ENCODE peak calls at places on chromosomes 6 and 20, in five cellular contexts. C is CD4-positive, alpha-beta T cell; H is AG04450; S is stimulated activated CD8-positive, alpha-beta memory T cell treated with anti-CD3 and anti-CD28 coated beads, Interleukin-2, amount 100 ng/mL, for 48 hours; L is SJSA1. M is an unnamed sample.

GRCh38 chr6:41257369-41258195 is 28.9 kb downstream of the TREM1 start:
- DNase-seq in H (no peak), C (no peak), S (no peak), L (no peak), M (peak; percentile 4)

GRCh38 chr20:63176448-63177133 is 39.3 kb downstream of the YTHDF1 start:
- DNase-seq in H (no peak), S (no peak), C (no peak), L (no peak), M (no peak)

GRCh38 chr6:22455378-22455777 is 114.0 kb upstream of the HDGFL1 start:
- DNase-seq in C (no peak), L (no peak), S (no peak), H (no peak), M (no peak)

GRCh38 chr6:125918681-125919566 is 37.6 kb upstream of the HINT3 start:
- DNase-seq in C (peak; percentile 9), L (no peak), H (peak; percentile 46), S (no peak), M (no peak)

GRCh38 chr20:3749087-3749688 is 16.7 kb downstream of the HSPA12B start:
- DNase-seq in H (no peak), C (no peak), S (no peak), L (no peak), M (no peak)

GRCh38 chr6:97133071-97133470 is 149.9 kb downstream of the MMS22L start:
- DNase-seq in S (no peak), H (no peak), L (no peak), C (no peak), M (no peak)

GRCh38 chr6:133919362-133919761 is 30.4 kb downstream of the TCF21 start:
- DNase-seq in H (no peak), S (no peak), C (no peak), L (no peak), M (no peak)

GRCh38 chr6:168021581-168021980 is 24.1 kb downstream of the KIF25 start:
- DNase-seq in L (no peak), H (no peak), S (no peak), C (no peak), M (no peak)

GRCh38 chr6:151291145-151292055 is 51.6 kb downstream of the AKAP12 start:
- DNase-seq in C (no peak), L (no peak), H (peak; percentile 67), S (no peak), M (no peak)

GRCh38 chr6:39792501-39793450 is 600 bp downstream of the DAAM2 start:
- DNase-seq in H (no peak), L (peak; percentile 36), C (no peak), S (no peak), M (no peak)

GRCh38 chr6:77341058-77341986 is 122.0 kb downstream of the HTR1B start:
- DNase-seq in H (no peak), C (no peak), S (no peak), L (no peak), M (no peak)

M was measured in NCI-H524 treated with DMSO at 0.1 percent for 48 hours.